ENCODE peak calls at places on chromosomes 16 and 17, in seven cellular contexts. O is HFF-Myc, V is keratinocyte, D is IMR-90, S is breast epithelium, T is A549, A is BJ. P is an unnamed sample.
A peak's percentile ranks its signal among the peaks of the same experiment; 100 is the strongest.

GRCh38 chr16:25210758-25211157 is 6.0 kb upstream of the AQP8 start:
- DNase-seq in V (no peak), O (peak; percentile 56), S (no peak), T (no peak), A (no peak), D (peak; percentile 83), P (no peak)

GRCh38 chr16:49855822-49856740 is at the start of gene ZNF423:
- DNase-seq in O (no peak), A (no peak), S (no peak), D (no peak), T (no peak), V (no peak), P (peak; percentile 43)

GRCh38 chr17:69269174-69269998 is 40.8 kb upstream of the ABCA10 start:
- DNase-seq in S (no peak), T (peak; percentile 31), V (peak; percentile 15), O (peak; percentile 9), D (peak; percentile 66), A (peak; percentile 15), P (no peak)

GRCh38 chr16:9119795-9120194 is 28.4 kb downstream of the HAPSTR1 start:
- DNase-seq in A (peak; percentile 77), O (no peak), S (no peak), D (peak; percentile 84), T (peak; percentile 14), V (no peak), P (no peak)

GRCh38 chr17:12407495-12407894 is 258.2 kb upstream of the MYOCD start:
- DNase-seq in A (no peak), D (no peak), O (no peak), T (no peak), S (no peak), V (no peak), P (no peak)

GRCh38 chr17:76674600-76674999 is 31.0 kb upstream of the ST6GALNAC1 start:
- DNase-seq in A (no peak), V (no peak), S (no peak), O (no peak), D (no peak), T (no peak), P (no peak)

GRCh38 chr17:64262422-64263260 is at the start of gene TEX2:
- DNase-seq in A (no peak), O (no peak), V (no peak), T (no peak), S (peak; percentile 63), D (no peak), P (peak; percentile 25)

GRCh38 chr17:14301761-14302401 is 1.0 kb downstream of the HS3ST3B1 start:
- DNase-seq in S (no peak), A (no peak), T (peak; percentile 29), V (no peak), O (no peak), D (peak; percentile 48), P (no peak)

GRCh38 chr17:1627219-1627986 is 1.2 kb downstream of the SLC43A2 start:
- DNase-seq in D (no peak), A (no peak), T (no peak), O (no peak), V (no peak), S (no peak), P (no peak)

GRCh38 chr17:15999974-16000827 is 577 bp downstream of the TTC19 start:
- DNase-seq in O (no peak), A (no peak), T (peak; percentile 48), V (no peak), D (peak; percentile 22), S (no peak), P (no peak)

GRCh38 chr17:83079340-83079747 is at the start of gene METRNL:
- DNase-seq in V (no peak), T (peak; percentile 66), A (no peak), O (no peak), D (peak; percentile 50), S (peak; percentile 78), P (peak; percentile 58)

GRCh38 chr17:1745513-1746020 is 2.9 kb downstream of the SERPINF2 start:
- DNase-seq in S (no peak), O (no peak), D (no peak), T (no peak), V (no peak), A (no peak), P (no peak)

GRCh38 chr17:78408476-78409020 is 30.1 kb downstream of the PGS1 start:
- DNase-seq in S (no peak), D (no peak), O (no peak), V (no peak), T (no peak), A (no peak), P (no peak)

GRCh38 chr16:78072275-78072674 is 27.2 kb upstream of the WWOX start:
- DNase-seq in T (no peak), O (no peak), V (no peak), D (no peak), S (no peak), A (no peak), P (no peak)

GRCh38 chr17:67469208-67469980 is 92.3 kb downstream of the PITPNC1 start:
- DNase-seq in O (no peak), T (no peak), V (no peak), S (no peak), A (no peak), D (peak; percentile 28), P (peak; percentile 8)

GRCh38 chr17:28416703-28417311 is 10.8 kb upstream of the SLC46A1 start:
- DNase-seq in O (peak; percentile 21), T (peak; percentile 80), A (no peak), S (no peak), D (peak; percentile 59), V (peak; percentile 46), P (peak; percentile 41)
- TF ChIP-seq CTCF in O (peak; percentile 81), T (peak; percentile 84), A (peak; percentile 80), S (no peak), D (peak; percentile 69), V (peak; percentile 91), P (peak; percentile 77)

GRCh38 chr17:57876866-57877237 is 27.0 kb upstream of the MRPS23 start:
- DNase-seq in O (no peak), V (no peak), A (no peak), S (no peak), D (no peak), T (no peak), P (no peak)

GRCh38 chr17:57874058-57874419 is 24.2 kb upstream of the MRPS23 start:
- DNase-seq in O (no peak), A (no peak), V (no peak), T (no peak), S (no peak), D (no peak), P (no peak)

GRCh38 chr17:57876023-57876865 is 26.4 kb upstream of the MRPS23 start:
- DNase-seq in S (no peak), T (no peak), A (no peak), O (no peak), V (no peak), D (peak; percentile 40), P (no peak)

GRCh38 chr17:57874434-57875108 is 24.7 kb upstream of the MRPS23 start:
- DNase-seq in D (peak; percentile 95), T (no peak), O (peak; percentile 86), S (no peak), A (peak; percentile 76), V (no peak), P (peak; percentile 68)

DNA sequence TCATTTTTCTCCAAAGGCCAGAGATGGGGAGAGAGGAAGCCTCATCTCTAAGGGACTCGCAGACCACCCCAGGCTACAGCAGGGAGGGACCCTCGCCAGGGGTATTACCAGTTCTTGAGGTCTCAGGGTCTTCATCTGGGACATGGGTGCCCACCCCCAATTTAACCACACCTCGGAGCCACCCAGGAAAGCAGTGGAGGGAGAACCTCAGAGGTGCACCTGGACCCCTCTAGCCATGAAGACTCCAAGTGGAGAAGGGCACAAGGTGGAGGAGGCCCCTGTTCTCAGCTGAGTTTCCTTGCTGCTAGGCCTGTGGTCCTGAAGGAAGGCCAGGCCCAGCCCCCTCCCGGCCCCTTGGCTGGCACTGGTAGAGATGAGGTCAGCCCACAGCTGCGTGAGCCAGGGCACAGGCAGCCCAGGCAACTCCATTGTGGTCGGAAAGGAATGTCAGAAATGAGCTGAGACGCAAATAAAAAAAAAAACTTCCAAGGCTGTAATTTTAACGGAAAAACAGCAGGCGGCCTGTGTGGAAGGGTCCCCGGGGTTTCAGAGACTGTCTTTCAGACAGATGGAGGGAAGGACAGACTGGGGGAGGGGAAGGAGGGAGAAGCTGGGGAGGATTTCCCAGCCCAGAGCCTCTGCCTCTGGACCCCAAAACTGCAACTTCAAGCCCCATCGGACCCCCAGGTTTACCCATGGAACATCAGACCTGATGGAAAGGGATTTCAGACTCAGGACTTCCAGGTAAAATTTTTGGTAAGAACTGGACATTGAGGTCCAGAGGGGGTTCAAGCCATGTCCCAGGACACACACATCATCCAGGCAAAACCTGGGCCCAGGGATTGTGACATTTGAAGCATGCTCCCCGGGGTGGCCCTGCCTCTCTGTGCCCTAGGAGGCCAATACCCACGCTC is 25.5 kb upstream of the MRPS23 start:
- DNase-seq in T (peak; percentile 96), V (no peak), A (peak; percentile 90), O (peak; percentile 95), D (peak; percentile 99), S (peak; percentile 83), P (peak; percentile 66)
- TF ChIP-seq CTCF in T (peak; percentile 54), V (peak; percentile 52), A (peak; percentile 73), O (peak; percentile 55), D (peak; percentile 82), S (peak; percentile 77), P (peak; percentile 64)

GRCh38 chr17:74759243-74759801 is 10.9 kb downstream of the NHERF1 start:
- DNase-seq in O (no peak), V (no peak), A (no peak), D (no peak), S (no peak), T (no peak), P (no peak)
- TF ChIP-seq CTCF in O (no peak), V (peak; percentile 1), A (no peak), D (no peak), S (no peak), T (no peak), P (no peak)

GRCh38 chr17:73820686-73821448 is 176.6 kb upstream of the SDK2 start:
- DNase-seq in O (peak; percentile 32), S (no peak), T (no peak), D (no peak), V (no peak), A (no peak), P (peak; percentile 18)
- TF ChIP-seq CTCF in O (no peak), S (no peak), T (no peak), D (no peak), V (peak; percentile 18), A (no peak), P (peak; percentile 50)

DNA sequence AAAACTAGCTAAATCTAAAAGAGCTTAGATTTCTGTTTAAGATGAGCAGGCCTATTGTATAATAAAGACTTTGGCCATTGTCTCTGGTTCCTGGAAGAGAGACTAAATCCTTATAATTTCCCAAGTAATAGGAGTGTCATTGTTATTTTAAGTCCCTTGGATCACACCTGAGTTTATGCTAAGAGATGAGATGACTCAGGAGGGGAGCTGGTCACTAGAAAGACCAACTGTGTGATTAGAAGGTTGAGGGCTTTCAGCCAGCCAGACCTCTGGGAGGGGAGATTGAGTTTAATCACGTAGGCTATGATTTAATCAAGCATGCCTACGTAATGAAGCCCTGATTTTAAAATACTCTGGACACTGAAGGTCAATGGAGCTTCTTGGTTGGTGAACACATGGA is 156.9 kb upstream of the C17orf78 start:
- DNase-seq in V (no peak), A (no peak), O (no peak), T (no peak), S (no peak), D (no peak), P (no peak)
- TF ChIP-seq CTCF in V (no peak), A (no peak), O (no peak), T (no peak), S (no peak), D (no peak), P (no peak)